ENCODE peak calls at places on chromosomes 6 and 20, in nine cellular contexts. V is mammary epithelial cell; C is SK-N-SH; I is heart right ventricle; X is stomach; W is CD8-positive, alpha-beta T cell; Q is fibroblast of lung; E is A673; O is CD8-positive, alpha-beta memory T cell. A is an unnamed sample.

GRCh38 chr6:140486468-140487361 is 1112.3 kb upstream of the CITED2 start:
- DNase-seq in I (no peak), Q (peak; percentile 72), O (no peak), X (no peak), W (no peak), E (peak; percentile 28), C (no peak), V (no peak), A (no peak)

GRCh38 chr6:111353914-111354464 is 129.0 kb downstream of the REV3L start:
- DNase-seq in E (no peak), V (no peak), O (no peak), X (no peak), Q (peak; percentile 23), C (no peak), I (no peak), W (no peak), A (no peak)

GRCh38 chr6:17714879-17715860 is 8.4 kb upstream of the NUP153 start:
- DNase-seq in C (no peak), Q (peak; percentile 97), X (no peak), W (no peak), O (no peak), I (no peak), V (peak; percentile 82), E (peak; percentile 88), A (peak; percentile 62)

GRCh38 chr6:129073651-129074419 is 190.9 kb downstream of the LAMA2 start:
- DNase-seq in I (no peak), W (no peak), E (no peak), C (no peak), X (no peak), O (no peak), Q (no peak), V (no peak), A (no peak)

GRCh38 chr6:148466158-148466557 is 123.5 kb downstream of the SASH1 start:
- DNase-seq in C (no peak), E (no peak), O (no peak), X (no peak), I (no peak), W (no peak), Q (no peak), V (no peak), A (no peak)

GRCh38 chr20:49381558-49382493 is 100.6 kb downstream of the KCNB1 start:
- DNase-seq in Q (peak; percentile 63), C (peak; percentile 72), V (peak; percentile 87), X (peak; percentile 81), W (no peak), E (peak; percentile 45), I (peak; percentile 80), O (no peak), A (peak; percentile 96)

GRCh38 chr20:46703435-46703834 is 6.0 kb upstream of the SLC2A10 start:
- DNase-seq in E (no peak), W (no peak), V (no peak), Q (no peak), I (no peak), X (no peak), C (no peak), O (no peak), A (no peak)

GRCh38 chr6:169620171-169621125 is 81.4 kb downstream of the WDR27 start:
- DNase-seq in Q (peak; percentile 83), E (no peak), C (no peak), O (no peak), V (peak; percentile 50), W (no peak), X (no peak), I (no peak), A (no peak)

GRCh38 chr20:13317439-13317838 is 96.4 kb downstream of the ISM1 start:
- DNase-seq in I (no peak), Q (no peak), C (no peak), W (no peak), E (no peak), O (no peak), V (no peak), X (no peak), A (no peak)

GRCh38 chr6:73648166-73648565 is 5.6 kb downstream of the SLC17A5 start:
- DNase-seq in E (no peak), V (no peak), C (no peak), X (no peak), Q (peak; percentile 55), W (no peak), O (no peak), I (no peak), A (no peak)

GRCh38 chr6:76885861-76886301 is 577.4 kb downstream of the HTR1B start:
- DNase-seq in C (no peak), O (no peak), I (no peak), V (peak; percentile 31), W (no peak), E (no peak), X (no peak), Q (no peak), A (no peak)

GRCh38 chr6:7107578-7108195 is at the start of gene RREB1:
- DNase-seq in O (peak; percentile 47), I (peak; percentile 70), V (peak; percentile 57), X (peak; percentile 57), E (peak; percentile 80), Q (peak; percentile 65), C (peak; percentile 75), W (peak; percentile 74), A (peak; percentile 90)

GRCh38 chr6:40477246-40478126 is 109.7 kb downstream of the LRFN2 start:
- DNase-seq in E (peak; percentile 99), O (peak; percentile 51), Q (no peak), X (no peak), V (no peak), I (no peak), W (peak; percentile 60), C (peak; percentile 56), A (no peak)

GRCh38 chr6:10589429-10589727 is 68.2 kb downstream of the GCNT2 start:
- DNase-seq in W (no peak), Q (no peak), V (no peak), C (peak; percentile 22), O (no peak), E (no peak), I (peak; percentile 35), X (no peak), A (no peak)

GRCh38 chr6:21826460-21826859 is 232.9 kb downstream of the SOX4 start:
- DNase-seq in I (no peak), C (no peak), O (no peak), E (no peak), X (no peak), Q (no peak), W (no peak), V (no peak), A (no peak)

GRCh38 chr6:38784506-38785235 is 69.6 kb downstream of the DNAH8 start:
- DNase-seq in O (no peak), I (no peak), X (no peak), W (no peak), Q (peak; percentile 27), E (no peak), V (no peak), C (no peak), A (no peak)

DNA sequence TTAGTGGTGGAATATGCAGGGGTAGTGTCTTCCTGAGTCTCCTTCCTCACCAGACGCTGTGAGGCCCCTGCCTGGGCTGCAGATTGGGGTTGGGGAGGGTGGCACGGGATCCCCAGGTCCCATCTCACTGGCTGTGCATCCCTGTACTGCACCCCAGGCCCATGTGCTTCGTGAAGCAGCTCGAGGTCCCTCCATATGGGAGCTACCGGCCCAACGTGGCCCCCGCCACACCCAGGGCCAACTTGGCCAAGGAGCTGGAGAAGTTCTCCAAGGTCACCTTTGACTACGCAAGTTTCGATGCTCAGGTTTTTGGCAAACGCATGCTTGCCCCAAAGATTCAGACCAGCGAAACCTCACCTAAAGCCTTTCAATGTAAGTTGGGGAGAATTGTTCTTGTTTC is 38.6 kb upstream of the PCMTD2 start:
- DNase-seq in V (no peak), E (no peak), X (no peak), I (no peak), W (no peak), C (no peak), Q (no peak), O (no peak), A (no peak)
- H3K27me3 ChIP-seq in V (no peaks in the 10 kb centered on the region), E (no peaks in the 10 kb centered on the region), X (no peaks in the 10 kb centered on the region), I (no peaks in the 10 kb centered on the region), W (no peaks in the 10 kb centered on the region), C (no peaks in the 10 kb centered on the region), Q (peaks cover 19% of the 10 kb centered on the region), O (no peaks in the 10 kb centered on the region), A (no peaks in the 10 kb centered on the region)

GRCh38 chr6:25130518-25130917 is 148.7 kb upstream of the CARMIL1 start:
- DNase-seq in I (no peak), C (no peak), E (no peak), V (no peak), O (no peak), Q (no peak), X (no peak), W (no peak), A (no peak)
- H3K36me3 ChIP-seq in I (peaks cover 17% of the 10 kb centered on the region), C (peaks cover 29% of the 10 kb centered on the region), E (no peaks in the 10 kb centered on the region), V (no peaks in the 10 kb centered on the region), O (peaks cover 8% of the 10 kb centered on the region), Q (no peaks in the 10 kb centered on the region), X (peaks cover 5% of the 10 kb centered on the region), W (peaks cover 4% of the 10 kb centered on the region), A (no peaks in the 10 kb centered on the region)

GRCh38 chr6:667253-667927 is 10.5 kb upstream of the HUS1B start:
- DNase-seq in I (no peak), E (no peak), O (no peak), Q (no peak), X (no peak), V (no peak), W (no peak), C (no peak), A (no peak)

GRCh38 chr6:659716-660581 is 3.0 kb upstream of the HUS1B start:
- DNase-seq in E (peak; percentile 17), V (no peak), X (no peak), Q (no peak), I (no peak), O (no peak), C (no peak), W (no peak), A (no peak)

GRCh38 chr6:665403-666267 is 8.7 kb upstream of the HUS1B start:
- DNase-seq in Q (no peak), O (no peak), E (no peak), C (no peak), X (no peak), V (no peak), W (no peak), I (no peak), A (no peak)
- H3K4me3 ChIP-seq in Q (no peak overlapping the region), O (no peak overlapping the region), E (no peak overlapping the region), C (no peak overlapping the region), X (no peak overlapping the region), V (no peak overlapping the region), W (no peak overlapping the region), I (no peak overlapping the region), A (no peak overlapping the region)

DNA sequence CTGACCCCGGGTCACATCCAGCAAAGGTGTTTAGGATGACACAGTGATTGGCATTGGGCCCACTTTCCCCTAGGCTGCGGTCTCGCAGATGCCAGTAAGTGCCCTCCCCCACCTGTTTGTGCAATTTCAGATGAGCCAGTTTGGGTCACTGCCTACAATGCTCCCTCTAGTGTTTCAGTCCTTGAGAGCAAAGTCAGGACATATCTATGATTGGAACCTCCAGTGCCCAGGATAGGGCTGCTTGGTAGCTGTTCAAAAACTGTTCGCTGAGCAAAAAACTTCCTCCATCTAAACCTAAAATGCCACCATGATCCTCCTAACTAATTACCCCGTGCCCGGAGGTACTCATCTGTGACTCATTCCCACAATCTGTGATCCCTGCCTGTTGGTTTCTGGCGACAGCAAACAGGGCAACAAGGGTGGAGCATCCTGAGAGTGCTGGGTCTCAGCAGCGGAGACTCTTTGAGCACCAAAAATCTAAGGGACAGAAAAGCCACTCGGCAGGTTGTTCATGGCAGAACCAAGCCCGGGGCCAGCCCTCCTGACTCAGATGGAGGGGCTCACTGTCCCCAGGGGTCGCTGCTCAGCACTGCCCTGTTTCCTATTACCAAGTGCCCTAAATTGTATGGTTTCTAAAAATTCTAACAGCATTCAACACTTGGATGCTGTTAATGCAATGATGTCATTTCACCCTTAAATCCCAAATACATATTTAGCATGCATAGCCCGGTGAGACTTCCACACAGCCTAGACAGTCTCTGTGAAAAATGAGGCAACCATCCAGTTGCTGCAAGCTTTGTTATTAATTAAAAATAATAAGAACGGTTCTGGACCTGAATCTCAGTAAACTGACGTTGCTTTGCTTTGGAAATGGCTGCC is 5.0 kb downstream of the VSX1 start:
- DNase-seq in I (no peak), O (no peak), V (peak; percentile 65), W (peak; percentile 47), Q (peak; percentile 9), E (no peak), X (peak; percentile 19), C (peak; percentile 48), A (no peak)
- H3K27me3 ChIP-seq in I (peaks cover 68% of the 10 kb centered on the region), O (peaks cover 28% of the 10 kb centered on the region), V (peaks cover 17% of the 10 kb centered on the region), W (peaks cover 26% of the 10 kb centered on the region), Q (peaks cover 64% of the 10 kb centered on the region), E (peaks cover 99% of the 10 kb centered on the region), X (peaks cover 5% of the 10 kb centered on the region), C (peaks cover 66% of the 10 kb centered on the region), A (peaks cover 20% of the 10 kb centered on the region)